ENCODE peak calls at places on chromosome 19, in ten cellular contexts. B, J, H, C, U, D, F, T, V and P are unnamed samples.

GRCh38 chr19:18062043-18062442 is 24.7 kb downstream of the IL12RB1 start:
- DNase-seq in B (no peak), J (no peak), H (no peak), C (peak), U (no peak), D (no peak), F (no peak), T (no peak), V (no peak), P (no peak)

GRCh38 chr19:1977116-1977515 is 36.1 kb downstream of the CSNK1G2 start:
- DNase-seq in B (no peak), J (no peak), H (no peak), C (no peak), U (no peak), D (no peak), F (no peak), T (no peak), V (no peak), P (no peak)

GRCh38 chr19:41955521-41955920 is 3.6 kb downstream of the RABAC1 start:
- DNase-seq in B (no peak), J (no peak), H (no peak), C (no peak), U (no peak), D (no peak), F (no peak), T (no peak), V (no peak), P (no peak)

GRCh38 chr19:48806518-48806817 is 4.4 kb downstream of the BCAT2 start:
- DNase-seq in B (no peak), J (no peak), H (no peak), C (peak), U (peak), D (no peak), F (no peak), T (peak), V (peak), P (peak)

GRCh38 chr19:47257411-47258169 is 1.3 kb downstream of the CCDC9 start:
- DNase-seq in B (no peak), J (no peak), H (no peak), C (no peak), U (no peak), D (no peak), F (no peak), T (no peak), V (peak), P (no peak)

GRCh38 chr19:58581227-58582141 is 8.3 kb upstream of the MZF1 start:
- DNase-seq in B (peak), J (peak), H (peak), C (no peak), U (peak), D (peak), F (no peak), T (peak), V (peak), P (peak)

GRCh38 chr19:35270381-35270811 is 1.6 kb downstream of the USF2 start:
- DNase-seq in B (no peak), J (no peak), H (no peak), C (no peak), U (no peak), D (no peak), F (no peak), T (no peak), V (no peak), P (no peak)

GRCh38 chr19:50333235-50333736 is 4.1 kb upstream of the KCNC3 start:
- DNase-seq in B (no peak), J (peak), H (peak), C (peak), U (peak), D (peak), F (peak), T (peak), V (peak), P (peak)

GRCh38 chr19:40139533-40140287 is 49.0 kb upstream of the ZNF780A start:
- DNase-seq in B (no peak), J (no peak), H (no peak), C (peak), U (peak), D (no peak), F (peak), T (peak), V (peak), P (no peak)

GRCh38 chr19:55580628-55581144 is at the start of gene ZNF579:
- DNase-seq in B (peak), J (peak), H (peak), C (peak), U (peak), D (peak), F (peak), T (peak), V (peak), P (peak)